ENCODE peak calls at places on chromosomes 12 and 14, in eight cellular contexts. One of them, this sample, is unnamed.
A peak's percentile ranks its signal among the peaks of the same experiment; 100 is the strongest.

GRCh38 chr12:32542550-32543229 is 136.4 kb upstream of the DNM1L start:
- DNase-seq in effector memory CD4-positive, alpha-beta T cell: no peak
- DNase-seq in adipocyte: no peak
- DNase-seq in fibroblast of lung: peak; percentile 14
- DNase-seq in astrocyte: no peak
- DNase-seq in uterus: no peak
- DNase-seq in CD4-positive, alpha-beta memory T cell: no peak
- DNase-seq in sigmoid colon: no peak
- DNase-seq in this sample: no peak

GRCh38 chr12:12267801-12268200 is 957 bp upstream of the LRP6 start:
- DNase-seq in fibroblast of lung: no peak
- DNase-seq in effector memory CD4-positive, alpha-beta T cell: no peak
- DNase-seq in adipocyte: no peak
- DNase-seq in uterus: no peak
- DNase-seq in CD4-positive, alpha-beta memory T cell: no peak
- DNase-seq in astrocyte: no peak
- DNase-seq in sigmoid colon: no peak
- DNase-seq in this sample: no peak

GRCh38 chr14:32460267-32460666 is 131.2 kb downstream of the AKAP6 start:
- DNase-seq in sigmoid colon: no peak
- DNase-seq in uterus: no peak
- DNase-seq in effector memory CD4-positive, alpha-beta T cell: no peak
- DNase-seq in CD4-positive, alpha-beta memory T cell: no peak
- DNase-seq in fibroblast of lung: no peak
- DNase-seq in astrocyte: no peak
- DNase-seq in adipocyte: no peak
- DNase-seq in this sample: no peak

GRCh38 chr12:2161478-2161877 is 108.7 kb downstream of the CACNA1C start:
- DNase-seq in fibroblast of lung: peak; percentile 55
- DNase-seq in CD4-positive, alpha-beta memory T cell: no peak
- DNase-seq in adipocyte: no peak
- DNase-seq in effector memory CD4-positive, alpha-beta T cell: no peak
- DNase-seq in astrocyte: peak; percentile 74
- DNase-seq in sigmoid colon: peak; percentile 97
- DNase-seq in uterus: peak; percentile 86
- DNase-seq in this sample: no peak

GRCh38 chr12:127761880-127762279 is 505.1 kb upstream of the TMEM132C start:
- DNase-seq in CD4-positive, alpha-beta memory T cell: no peak
- DNase-seq in effector memory CD4-positive, alpha-beta T cell: no peak
- DNase-seq in adipocyte: no peak
- DNase-seq in uterus: no peak
- DNase-seq in sigmoid colon: no peak
- DNase-seq in astrocyte: no peak
- DNase-seq in fibroblast of lung: no peak
- DNase-seq in this sample: no peak

GRCh38 chr12:99455350-99456037 is 192.1 kb upstream of the GARIN6 start:
- DNase-seq in effector memory CD4-positive, alpha-beta T cell: no peak
- DNase-seq in uterus: no peak
- DNase-seq in fibroblast of lung: no peak
- DNase-seq in CD4-positive, alpha-beta memory T cell: no peak
- DNase-seq in sigmoid colon: no peak
- DNase-seq in adipocyte: peak; percentile 96
- DNase-seq in astrocyte: peak; percentile 92
- DNase-seq in this sample: no peak

GRCh38 chr12:101127521-101128219 is 82.4 kb downstream of the SLC5A8 start:
- DNase-seq in CD4-positive, alpha-beta memory T cell: no peak
- DNase-seq in astrocyte: peak; percentile 70
- DNase-seq in sigmoid colon: no peak
- DNase-seq in uterus: no peak
- DNase-seq in fibroblast of lung: peak; percentile 60
- DNase-seq in effector memory CD4-positive, alpha-beta T cell: no peak
- DNase-seq in adipocyte: peak; percentile 64
- DNase-seq in this sample: no peak

GRCh38 chr12:29158364-29158763 is 9.3 kb downstream of the FAR2 start:
- DNase-seq in uterus: no peak
- DNase-seq in adipocyte: no peak
- DNase-seq in CD4-positive, alpha-beta memory T cell: no peak
- DNase-seq in sigmoid colon: no peak
- DNase-seq in fibroblast of lung: no peak
- DNase-seq in effector memory CD4-positive, alpha-beta T cell: no peak
- DNase-seq in astrocyte: no peak
- DNase-seq in this sample: no peak

GRCh38 chr12:74999474-74999873 is 210.2 kb downstream of the KCNC2 start:
- DNase-seq in astrocyte: no peak
- DNase-seq in effector memory CD4-positive, alpha-beta T cell: no peak
- DNase-seq in adipocyte: no peak
- DNase-seq in sigmoid colon: no peak
- DNase-seq in CD4-positive, alpha-beta memory T cell: no peak
- DNase-seq in uterus: no peak
- DNase-seq in fibroblast of lung: no peak
- DNase-seq in this sample: no peak

GRCh38 chr14:69711471-69712216 is 55.3 kb upstream of the SRSF5 start:
- DNase-seq in effector memory CD4-positive, alpha-beta T cell: no peak
- DNase-seq in astrocyte: no peak
- DNase-seq in sigmoid colon: peak; percentile 74
- DNase-seq in uterus: no peak
- DNase-seq in CD4-positive, alpha-beta memory T cell: no peak
- DNase-seq in fibroblast of lung: no peak
- DNase-seq in adipocyte: no peak
- DNase-seq in this sample: no peak

GRCh38 chr12:30753761-30754382 is 879 bp downstream of the CAPRIN2 start:
- DNase-seq in fibroblast of lung: peak; percentile 43
- DNase-seq in sigmoid colon: no peak
- DNase-seq in adipocyte: peak; percentile 49
- DNase-seq in astrocyte: peak; percentile 41
- DNase-seq in effector memory CD4-positive, alpha-beta T cell: no peak
- DNase-seq in uterus: no peak
- DNase-seq in CD4-positive, alpha-beta memory T cell: no peak
- DNase-seq in this sample: no peak

GRCh38 chr12:42482820-42483533 is 106.6 kb downstream of the PRICKLE1 start:
- DNase-seq in effector memory CD4-positive, alpha-beta T cell: no peak
- DNase-seq in astrocyte: peak; percentile 45
- DNase-seq in sigmoid colon: peak; percentile 84
- DNase-seq in uterus: peak; percentile 69
- DNase-seq in fibroblast of lung: peak; percentile 68
- DNase-seq in adipocyte: peak; percentile 92
- DNase-seq in CD4-positive, alpha-beta memory T cell: peak; percentile 38
- DNase-seq in this sample: peak; percentile 14

GRCh38 chr14:105135700-105136395 is 32.7 kb downstream of the JAG2 start:
- DNase-seq in sigmoid colon: peak; percentile 13
- DNase-seq in effector memory CD4-positive, alpha-beta T cell: no peak
- DNase-seq in CD4-positive, alpha-beta memory T cell: no peak
- DNase-seq in adipocyte: no peak
- DNase-seq in astrocyte: no peak
- DNase-seq in uterus: no peak
- DNase-seq in fibroblast of lung: no peak
- DNase-seq in this sample: no peak

GRCh38 chr12:118611295-118611694 is 234.9 kb downstream of the SUDS3 start:
- DNase-seq in sigmoid colon: peak; percentile 65
- DNase-seq in astrocyte: no peak
- DNase-seq in adipocyte: no peak
- DNase-seq in uterus: no peak
- DNase-seq in CD4-positive, alpha-beta memory T cell: no peak
- DNase-seq in effector memory CD4-positive, alpha-beta T cell: no peak
- DNase-seq in fibroblast of lung: no peak
- DNase-seq in this sample: no peak

GRCh38 chr12:21416611-21417121 is 20.8 kb upstream of the PYROXD1 start:
- DNase-seq in fibroblast of lung: peak; percentile 2
- DNase-seq in astrocyte: peak; percentile 49
- DNase-seq in sigmoid colon: no peak
- DNase-seq in uterus: no peak
- DNase-seq in adipocyte: peak; percentile 24
- DNase-seq in effector memory CD4-positive, alpha-beta T cell: no peak
- DNase-seq in CD4-positive, alpha-beta memory T cell: no peak
- DNase-seq in this sample: no peak

GRCh38 chr12:52232916-52233461 is at the start of gene KRT7:
- DNase-seq in CD4-positive, alpha-beta memory T cell: no peak
- DNase-seq in uterus: no peak
- DNase-seq in effector memory CD4-positive, alpha-beta T cell: no peak
- DNase-seq in fibroblast of lung: no peak
- DNase-seq in adipocyte: no peak
- DNase-seq in sigmoid colon: peak; percentile 28
- DNase-seq in astrocyte: no peak
- DNase-seq in this sample: no peak

GRCh38 chr14:92880851-92881250 is 42.1 kb upstream of the CHGA start:
- DNase-seq in sigmoid colon: no peak
- DNase-seq in uterus: no peak
- DNase-seq in fibroblast of lung: peak; percentile 14
- DNase-seq in astrocyte: peak; percentile 2
- DNase-seq in CD4-positive, alpha-beta memory T cell: no peak
- DNase-seq in effector memory CD4-positive, alpha-beta T cell: no peak
- DNase-seq in adipocyte: peak; percentile 40
- DNase-seq in this sample: no peak

GRCh38 chr12:52720487-52720886 is 17.2 kb upstream of the KRT77 start:
- DNase-seq in astrocyte: no peak
- DNase-seq in CD4-positive, alpha-beta memory T cell: no peak
- DNase-seq in adipocyte: no peak
- DNase-seq in uterus: no peak
- DNase-seq in effector memory CD4-positive, alpha-beta T cell: no peak
- DNase-seq in fibroblast of lung: no peak
- DNase-seq in sigmoid colon: no peak
- DNase-seq in this sample: no peak

GRCh38 chr14:79951572-79951971 is 259.7 kb downstream of the DIO2 start:
- DNase-seq in astrocyte: no peak
- DNase-seq in CD4-positive, alpha-beta memory T cell: no peak
- DNase-seq in effector memory CD4-positive, alpha-beta T cell: no peak
- DNase-seq in uterus: no peak
- DNase-seq in sigmoid colon: no peak
- DNase-seq in adipocyte: no peak
- DNase-seq in fibroblast of lung: no peak
- DNase-seq in this sample: no peak
- H3K9me3 ChIP-seq in astrocyte: no peaks in the 10 kb centered on the region
- H3K9me3 ChIP-seq in CD4-positive, alpha-beta memory T cell: no peaks in the 10 kb centered on the region
- H3K9me3 ChIP-seq in effector memory CD4-positive, alpha-beta T cell: no peaks in the 10 kb centered on the region
- H3K9me3 ChIP-seq in uterus: no peaks in the 10 kb centered on the region
- H3K9me3 ChIP-seq in sigmoid colon: peaks cover 8% of the 10 kb centered on the region
- H3K9me3 ChIP-seq in adipocyte: peaks cover 27% of the 10 kb centered on the region
- H3K9me3 ChIP-seq in fibroblast of lung: no peaks in the 10 kb centered on the region
- H3K9me3 ChIP-seq in this sample: no peaks in the 10 kb centered on the region

GRCh38 chr14:106843951-106844483 is 1317.6 kb downstream of the TMEM121 start:
- DNase-seq in astrocyte: no peak
- DNase-seq in fibroblast of lung: no peak
- DNase-seq in effector memory CD4-positive, alpha-beta T cell: no peak
- DNase-seq in CD4-positive, alpha-beta memory T cell: peak; percentile 44
- DNase-seq in adipocyte: no peak
- DNase-seq in uterus: no peak
- DNase-seq in sigmoid colon: no peak
- DNase-seq in this sample: no peak

GRCh38 chr14:106845286-106846087 is 1319.1 kb downstream of the TMEM121 start:
- DNase-seq in adipocyte: no peak
- DNase-seq in effector memory CD4-positive, alpha-beta T cell: no peak
- DNase-seq in astrocyte: no peak
- DNase-seq in fibroblast of lung: no peak
- DNase-seq in uterus: no peak
- DNase-seq in sigmoid colon: no peak
- DNase-seq in CD4-positive, alpha-beta memory T cell: peak; percentile 54
- DNase-seq in this sample: no peak

GRCh38 chr14:106843376-106843775 is 1317.0 kb downstream of the TMEM121 start:
- DNase-seq in adipocyte: no peak
- DNase-seq in CD4-positive, alpha-beta memory T cell: no peak
- DNase-seq in effector memory CD4-positive, alpha-beta T cell: no peak
- DNase-seq in astrocyte: no peak
- DNase-seq in fibroblast of lung: no peak
- DNase-seq in sigmoid colon: no peak
- DNase-seq in uterus: no peak
- DNase-seq in this sample: no peak

GRCh38 chr14:106846218-106846617 is 1319.8 kb downstream of the TMEM121 start:
- DNase-seq in uterus: no peak
- DNase-seq in effector memory CD4-positive, alpha-beta T cell: no peak
- DNase-seq in CD4-positive, alpha-beta memory T cell: no peak
- DNase-seq in adipocyte: peak; percentile 7
- DNase-seq in fibroblast of lung: no peak
- DNase-seq in sigmoid colon: no peak
- DNase-seq in astrocyte: no peak
- DNase-seq in this sample: no peak

GRCh38 chr14:106844608-106845285 is 1318.4 kb downstream of the TMEM121 start:
- DNase-seq in astrocyte: no peak
- DNase-seq in effector memory CD4-positive, alpha-beta T cell: peak; percentile 43
- DNase-seq in fibroblast of lung: no peak
- DNase-seq in CD4-positive, alpha-beta memory T cell: peak; percentile 77
- DNase-seq in adipocyte: no peak
- DNase-seq in sigmoid colon: peak; percentile 76
- DNase-seq in uterus: peak; percentile 26
- DNase-seq in this sample: peak; percentile 44
- H3K9me3 ChIP-seq in astrocyte: peaks cover 12% of the 10 kb centered on the region
- H3K9me3 ChIP-seq in effector memory CD4-positive, alpha-beta T cell: no peaks in the 10 kb centered on the region
- H3K9me3 ChIP-seq in fibroblast of lung: no peaks in the 10 kb centered on the region
- H3K9me3 ChIP-seq in CD4-positive, alpha-beta memory T cell: no peaks in the 10 kb centered on the region
- H3K9me3 ChIP-seq in adipocyte: no peaks in the 10 kb centered on the region
- H3K9me3 ChIP-seq in sigmoid colon: no peaks in the 10 kb centered on the region
- H3K9me3 ChIP-seq in uterus: no peaks in the 10 kb centered on the region
- H3K9me3 ChIP-seq in this sample: no peaks in the 10 kb centered on the region

DNA sequence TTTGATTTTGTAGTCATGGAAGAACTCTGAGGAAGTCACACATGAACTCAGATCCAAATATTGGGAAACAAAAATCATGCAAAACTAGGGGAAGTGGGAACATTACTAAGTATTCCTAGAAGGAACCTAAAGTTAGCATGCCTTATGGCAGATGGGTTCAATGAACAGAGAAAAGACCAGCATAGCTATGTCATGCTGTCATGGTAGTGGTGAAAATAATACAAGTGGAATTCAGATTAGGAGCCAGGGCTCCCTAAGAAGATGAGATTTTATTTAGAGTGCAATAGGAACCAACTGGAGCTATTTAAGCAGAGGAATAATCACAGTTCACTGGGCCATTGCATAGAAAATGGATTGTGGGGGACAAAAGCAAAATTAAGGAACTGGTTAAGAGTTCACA is 134.0 kb downstream of the DIO2 start:
- DNase-seq in adipocyte: peak; percentile 47
- DNase-seq in fibroblast of lung: no peak
- DNase-seq in sigmoid colon: no peak
- DNase-seq in astrocyte: peak; percentile 50
- DNase-seq in CD4-positive, alpha-beta memory T cell: no peak
- DNase-seq in effector memory CD4-positive, alpha-beta T cell: no peak
- DNase-seq in uterus: no peak
- DNase-seq in this sample: no peak
- H3K9me3 ChIP-seq in adipocyte: peaks cover 11% of the 10 kb centered on the region
- H3K9me3 ChIP-seq in fibroblast of lung: no peaks in the 10 kb centered on the region
- H3K9me3 ChIP-seq in sigmoid colon: no peaks in the 10 kb centered on the region
- H3K9me3 ChIP-seq in astrocyte: no peaks in the 10 kb centered on the region
- H3K9me3 ChIP-seq in CD4-positive, alpha-beta memory T cell: no peaks in the 10 kb centered on the region
- H3K9me3 ChIP-seq in effector memory CD4-positive, alpha-beta T cell: no peaks in the 10 kb centered on the region
- H3K9me3 ChIP-seq in uterus: no peaks in the 10 kb centered on the region
- H3K9me3 ChIP-seq in this sample: no peaks in the 10 kb centered on the region

DNA sequence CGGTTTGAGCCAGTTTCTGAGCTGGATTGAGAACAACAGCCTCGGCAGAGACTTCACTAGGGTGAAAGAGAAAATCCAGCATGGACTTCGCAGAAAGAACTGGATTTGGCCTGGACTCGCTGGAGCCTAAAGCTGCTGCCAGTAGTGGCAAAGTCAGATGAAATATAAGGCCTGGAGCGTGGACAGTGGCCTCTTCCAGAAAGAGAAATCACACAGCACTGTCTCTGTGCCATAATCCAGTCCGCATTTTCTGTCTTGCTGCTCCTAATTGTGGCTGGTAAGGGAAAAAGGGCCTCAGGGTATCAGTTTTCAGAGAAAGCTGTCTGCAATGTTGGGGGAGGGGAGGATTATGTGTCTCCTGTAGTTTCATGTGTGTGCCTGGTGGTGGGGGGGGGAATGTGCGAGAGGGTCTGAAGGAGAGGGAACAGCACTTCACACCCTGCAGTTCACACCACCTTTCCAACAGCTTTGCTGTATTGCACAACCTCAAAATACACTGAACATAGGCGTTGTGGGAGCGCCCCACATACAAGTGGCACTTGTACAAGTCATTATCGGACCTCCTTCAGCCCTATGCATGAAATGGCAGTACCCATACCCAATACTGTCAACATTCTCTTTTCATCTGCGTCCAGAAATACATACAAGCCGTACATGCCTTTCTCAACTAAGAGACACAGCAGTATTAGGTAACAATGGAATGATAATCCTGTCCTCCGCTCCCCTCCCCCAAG is 107.6 kb upstream of the ATF7IP start:
- DNase-seq in CD4-positive, alpha-beta memory T cell: peak; percentile 92
- DNase-seq in sigmoid colon: peak; percentile 95
- DNase-seq in adipocyte: peak; percentile 98
- DNase-seq in astrocyte: peak; percentile 100
- DNase-seq in fibroblast of lung: peak; percentile 100
- DNase-seq in effector memory CD4-positive, alpha-beta T cell: peak; percentile 69
- DNase-seq in uterus: peak; percentile 96
- DNase-seq in this sample: peak; percentile 68
- H3K9me3 ChIP-seq in CD4-positive, alpha-beta memory T cell: no peaks in the 10 kb centered on the region
- H3K9me3 ChIP-seq in sigmoid colon: no peaks in the 10 kb centered on the region
- H3K9me3 ChIP-seq in adipocyte: no peaks in the 10 kb centered on the region
- H3K9me3 ChIP-seq in astrocyte: peaks cover 3% of the 10 kb centered on the region
- H3K9me3 ChIP-seq in fibroblast of lung: no peaks in the 10 kb centered on the region
- H3K9me3 ChIP-seq in effector memory CD4-positive, alpha-beta T cell: no peaks in the 10 kb centered on the region
- H3K9me3 ChIP-seq in uterus: no peaks in the 10 kb centered on the region
- H3K9me3 ChIP-seq in this sample: no peaks in the 10 kb centered on the region